ENCODE peak calls at places on chromosomes 5 and 9, in four cellular contexts. V, P, O and Y are unnamed samples.

GRCh38 chr5:30479104-30479503 is 714.4 kb upstream of the CDH6 start:
- DNase-seq in P (no peak), V (no peak), O (no peak), Y (no peak)

GRCh38 chr9:93665128-93665565 is 88.8 kb downstream of the PHF2 start:
- DNase-seq in P (no peak), O (no peak), V (no peak), Y (no peak)

GRCh38 chr5:99316484-99316883 is 387.7 kb upstream of the CHD1 start:
- DNase-seq in V (no peak), P (no peak), O (no peak), Y (no peak)

GRCh38 chr5:176466245-176466871 is 18.2 kb downstream of the FAF2 start:
- DNase-seq in O (no peak), P (peak; percentile 56), V (no peak), Y (peak; percentile 87)

GRCh38 chr5:151258771-151259170 is 5.8 kb downstream of the GM2A start:
- DNase-seq in O (no peak), P (no peak), V (no peak), Y (no peak)

GRCh38 chr5:149611327-149611726 is 30.0 kb downstream of the ARHGEF37 start:
- DNase-seq in P (peak; percentile 68), O (no peak), V (no peak), Y (peak; percentile 94)

GRCh38 chr5:32331217-32331926 is 18.6 kb upstream of the MTMR12 start:
- DNase-seq in O (no peak), V (no peak), P (no peak), Y (no peak)

GRCh38 chr5:15249152-15249551 is 250.8 kb upstream of the FBXL7 start:
- DNase-seq in P (peak; percentile 87), V (no peak), O (no peak), Y (peak; percentile 84)

GRCh38 chr9:33220681-33221567 is 19.0 kb upstream of the SPINK4 start:
- DNase-seq in P (no peak), V (no peak), O (no peak), Y (no peak)

GRCh38 chr5:139458580-139459407 is 3.7 kb downstream of the ECSCR start:
- DNase-seq in V (peak; percentile 84), P (peak; percentile 94), O (peak; percentile 73), Y (peak; percentile 88)

GRCh38 chr5:171845040-171845439 is 59.4 kb downstream of the SMIM23 start:
- DNase-seq in P (no peak), O (no peak), V (no peak), Y (no peak)

GRCh38 chr9:129624168-129624759 is 1.7 kb upstream of the NTMT1 start:
- DNase-seq in V (peak; percentile 70), P (peak; percentile 74), O (peak; percentile 59), Y (peak; percentile 53)

GRCh38 chr5:9058666-9059065 is 487.2 kb downstream of the SEMA5A start:
- DNase-seq in O (no peak), V (no peak), P (peak; percentile 54), Y (peak; percentile 44)